ENCODE peak calls at places on chromosomes 6 and 20, in six cellular contexts. One of them, this sample, is unnamed. For H3K36me3, the result is how much of the 10 kb centered on the place peaks cover.

GRCh38 chr6:13432526-13433218 is 54.7 kb downstream of the GFOD1 start:
- DNase-seq in psoas muscle: no peak
- DNase-seq in GM06990: no peak
- DNase-seq in CD8-positive, alpha-beta memory T cell: no peak
- DNase-seq in WERI-Rb-1: no peak
- DNase-seq in ascending aorta: no peak
- DNase-seq in this sample: no peak

GRCh38 chr6:501891-502601 is 110.5 kb downstream of the IRF4 start:
- DNase-seq in psoas muscle: no peak
- DNase-seq in GM06990: peak
- DNase-seq in CD8-positive, alpha-beta memory T cell: peak
- DNase-seq in WERI-Rb-1: no peak
- DNase-seq in ascending aorta: no peak
- DNase-seq in this sample: peak

GRCh38 chr6:105193647-105194046 is 13.8 kb upstream of the POPDC3 start:
- DNase-seq in psoas muscle: no peak
- DNase-seq in GM06990: no peak
- DNase-seq in CD8-positive, alpha-beta memory T cell: no peak
- DNase-seq in WERI-Rb-1: no peak
- DNase-seq in ascending aorta: no peak
- DNase-seq in this sample: no peak

GRCh38 chr20:8709627-8710026 is 359.3 kb upstream of the PLCB4 start:
- DNase-seq in psoas muscle: no peak
- DNase-seq in GM06990: no peak
- DNase-seq in CD8-positive, alpha-beta memory T cell: no peak
- DNase-seq in WERI-Rb-1: no peak
- DNase-seq in ascending aorta: no peak
- DNase-seq in this sample: no peak

GRCh38 chr6:73435236-73435635 is 16.9 kb downstream of the CGAS start:
- DNase-seq in psoas muscle: no peak
- DNase-seq in GM06990: no peak
- DNase-seq in CD8-positive, alpha-beta memory T cell: no peak
- DNase-seq in WERI-Rb-1: no peak
- DNase-seq in ascending aorta: no peak
- DNase-seq in this sample: no peak

GRCh38 chr6:35220711-35221110 is 7.0 kb downstream of the SCUBE3 start:
- DNase-seq in psoas muscle: no peak
- DNase-seq in GM06990: no peak
- DNase-seq in CD8-positive, alpha-beta memory T cell: no peak
- DNase-seq in WERI-Rb-1: no peak
- DNase-seq in ascending aorta: no peak
- DNase-seq in this sample: no peak

GRCh38 chr20:52746190-52746589 is 226.0 kb upstream of the TSHZ2 start:
- DNase-seq in psoas muscle: no peak
- DNase-seq in GM06990: no peak
- DNase-seq in CD8-positive, alpha-beta memory T cell: no peak
- DNase-seq in WERI-Rb-1: peak
- DNase-seq in ascending aorta: no peak
- DNase-seq in this sample: no peak

GRCh38 chr6:47207261-47207660 is 102.4 kb downstream of the TNFRSF21 start:
- DNase-seq in psoas muscle: no peak
- DNase-seq in GM06990: no peak
- DNase-seq in CD8-positive, alpha-beta memory T cell: no peak
- DNase-seq in WERI-Rb-1: no peak
- DNase-seq in ascending aorta: no peak
- DNase-seq in this sample: no peak

GRCh38 chr6:7165736-7166296 is 58.1 kb downstream of the RREB1 start:
- DNase-seq in psoas muscle: no peak
- DNase-seq in GM06990: no peak
- DNase-seq in CD8-positive, alpha-beta memory T cell: no peak
- DNase-seq in WERI-Rb-1: no peak
- DNase-seq in ascending aorta: no peak
- DNase-seq in this sample: no peak
- H3K4me3 ChIP-seq in psoas muscle: no peak
- H3K4me3 ChIP-seq in GM06990: no peak
- H3K4me3 ChIP-seq in CD8-positive, alpha-beta memory T cell: no peak
- H3K4me3 ChIP-seq in WERI-Rb-1: no peak
- H3K4me3 ChIP-seq in ascending aorta: no peak
- H3K4me3 ChIP-seq in this sample: no peak

GRCh38 chr20:49821850-49822249 is 9.2 kb downstream of the SLC9A8 start:
- DNase-seq in psoas muscle: no peak
- DNase-seq in GM06990: no peak
- DNase-seq in CD8-positive, alpha-beta memory T cell: no peak
- DNase-seq in WERI-Rb-1: no peak
- DNase-seq in ascending aorta: no peak
- DNase-seq in this sample: peak

GRCh38 chr20:49821381-49821780 is 8.8 kb downstream of the SLC9A8 start:
- DNase-seq in psoas muscle: no peak
- DNase-seq in GM06990: no peak
- DNase-seq in CD8-positive, alpha-beta memory T cell: no peak
- DNase-seq in WERI-Rb-1: no peak
- DNase-seq in ascending aorta: no peak
- DNase-seq in this sample: no peak

GRCh38 chr20:49819702-49820101 is 7.1 kb downstream of the SLC9A8 start:
- DNase-seq in psoas muscle: no peak
- DNase-seq in GM06990: no peak
- DNase-seq in CD8-positive, alpha-beta memory T cell: no peak
- DNase-seq in WERI-Rb-1: no peak
- DNase-seq in ascending aorta: no peak
- DNase-seq in this sample: no peak

GRCh38 chr20:49823152-49823847 is 10.7 kb downstream of the SLC9A8 start:
- DNase-seq in psoas muscle: no peak
- DNase-seq in GM06990: peak
- DNase-seq in CD8-positive, alpha-beta memory T cell: no peak
- DNase-seq in WERI-Rb-1: no peak
- DNase-seq in ascending aorta: no peak
- DNase-seq in this sample: no peak

GRCh38 chr20:49818810-49819209 is 6.2 kb downstream of the SLC9A8 start:
- DNase-seq in psoas muscle: no peak
- DNase-seq in GM06990: no peak
- DNase-seq in CD8-positive, alpha-beta memory T cell: no peak
- DNase-seq in WERI-Rb-1: no peak
- DNase-seq in ascending aorta: no peak
- DNase-seq in this sample: no peak
- H3K36me3 ChIP-seq in psoas muscle: half or more
- H3K36me3 ChIP-seq in GM06990: under half
- H3K36me3 ChIP-seq in CD8-positive, alpha-beta memory T cell: under half
- H3K36me3 ChIP-seq in WERI-Rb-1: under half
- H3K36me3 ChIP-seq in ascending aorta: half or more
- H3K36me3 ChIP-seq in this sample: under half

DNA sequence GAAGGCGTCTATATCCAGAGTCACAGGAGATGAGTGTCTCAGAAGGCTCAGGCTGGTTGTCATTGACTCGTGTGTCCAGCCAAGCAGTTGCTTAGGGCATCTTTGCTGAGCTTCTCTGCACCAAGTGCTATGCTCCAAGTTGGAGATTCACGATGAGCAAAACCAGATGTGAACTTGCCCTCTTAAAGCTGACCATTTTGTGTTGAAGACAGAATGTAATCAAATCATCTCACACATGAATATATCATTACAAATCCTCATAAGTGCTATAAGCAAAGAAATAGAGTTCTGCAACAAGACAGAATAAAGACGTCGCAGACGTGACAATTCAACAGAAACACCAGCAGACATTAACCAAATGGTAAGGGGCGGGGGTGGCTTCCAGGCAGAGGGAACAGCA is 103.9 kb downstream of the ALDH8A1 start:
- DNase-seq in psoas muscle: no peak
- DNase-seq in GM06990: no peak
- DNase-seq in CD8-positive, alpha-beta memory T cell: no peak
- DNase-seq in WERI-Rb-1: no peak
- DNase-seq in ascending aorta: no peak
- DNase-seq in this sample: no peak
- H3K4me3 ChIP-seq in psoas muscle: no peak
- H3K4me3 ChIP-seq in GM06990: no peak
- H3K4me3 ChIP-seq in CD8-positive, alpha-beta memory T cell: no peak
- H3K4me3 ChIP-seq in WERI-Rb-1: no peak
- H3K4me3 ChIP-seq in ascending aorta: no peak
- H3K4me3 ChIP-seq in this sample: no peak

GRCh38 chr20:35021063-35021462 is 65.4 kb downstream of the MYH7B start:
- DNase-seq in psoas muscle: no peak
- DNase-seq in GM06990: no peak
- DNase-seq in CD8-positive, alpha-beta memory T cell: no peak
- DNase-seq in WERI-Rb-1: no peak
- DNase-seq in ascending aorta: no peak
- DNase-seq in this sample: no peak

GRCh38 chr20:35021831-35022230 is 66.2 kb downstream of the MYH7B start:
- DNase-seq in psoas muscle: no peak
- DNase-seq in GM06990: no peak
- DNase-seq in CD8-positive, alpha-beta memory T cell: no peak
- DNase-seq in WERI-Rb-1: no peak
- DNase-seq in ascending aorta: no peak
- DNase-seq in this sample: no peak

GRCh38 chr20:35025116-35025515 is 67.5 kb downstream of the TRPC4AP start:
- DNase-seq in psoas muscle: no peak
- DNase-seq in GM06990: no peak
- DNase-seq in CD8-positive, alpha-beta memory T cell: no peak
- DNase-seq in WERI-Rb-1: no peak
- DNase-seq in ascending aorta: no peak
- DNase-seq in this sample: no peak

GRCh38 chr20:35020108-35021031 is 64.7 kb downstream of the MYH7B start:
- DNase-seq in psoas muscle: no peak
- DNase-seq in GM06990: no peak
- DNase-seq in CD8-positive, alpha-beta memory T cell: no peak
- DNase-seq in WERI-Rb-1: no peak
- DNase-seq in ascending aorta: peak
- DNase-seq in this sample: peak

DNA sequence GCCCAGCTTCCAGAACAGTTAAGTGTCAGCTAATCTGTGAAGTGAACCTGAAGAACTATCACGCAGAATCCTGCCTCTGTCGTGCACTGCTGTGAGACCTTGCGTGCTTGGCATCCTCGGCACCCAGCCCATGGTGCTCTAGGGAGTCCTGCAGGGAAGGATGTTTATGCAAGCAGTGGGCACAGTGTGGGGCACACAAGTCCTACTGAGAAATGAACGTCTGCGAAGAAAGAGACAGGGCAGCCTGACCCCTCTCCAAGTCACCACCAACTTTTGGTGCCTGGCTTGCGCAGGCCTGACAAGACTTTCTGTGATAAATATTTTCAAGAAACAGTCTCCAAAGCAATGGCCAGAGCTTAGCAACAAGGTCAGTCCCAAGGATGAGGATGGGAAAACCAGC is 68.0 kb downstream of the MYH7B start:
- DNase-seq in psoas muscle: no peak
- DNase-seq in GM06990: no peak
- DNase-seq in CD8-positive, alpha-beta memory T cell: no peak
- DNase-seq in WERI-Rb-1: no peak
- DNase-seq in ascending aorta: no peak
- DNase-seq in this sample: no peak
- H3K36me3 ChIP-seq in psoas muscle: half or more
- H3K36me3 ChIP-seq in GM06990: under half
- H3K36me3 ChIP-seq in CD8-positive, alpha-beta memory T cell: under half
- H3K36me3 ChIP-seq in WERI-Rb-1: under half
- H3K36me3 ChIP-seq in ascending aorta: half or more
- H3K36me3 ChIP-seq in this sample: half or more

GRCh38 chr6:107331409-107332386 is 127.7 kb downstream of the PDSS2 start:
- DNase-seq in psoas muscle: no peak
- DNase-seq in GM06990: no peak
- DNase-seq in CD8-positive, alpha-beta memory T cell: no peak
- DNase-seq in WERI-Rb-1: no peak
- DNase-seq in ascending aorta: no peak
- DNase-seq in this sample: no peak

GRCh38 chr6:107330190-107330589 is 129.2 kb downstream of the PDSS2 start:
- DNase-seq in psoas muscle: no peak
- DNase-seq in GM06990: peak
- DNase-seq in CD8-positive, alpha-beta memory T cell: no peak
- DNase-seq in WERI-Rb-1: no peak
- DNase-seq in ascending aorta: no peak
- DNase-seq in this sample: no peak

GRCh38 chr6:107337342-107337741 is 122.0 kb downstream of the PDSS2 start:
- DNase-seq in psoas muscle: no peak
- DNase-seq in GM06990: no peak
- DNase-seq in CD8-positive, alpha-beta memory T cell: no peak
- DNase-seq in WERI-Rb-1: no peak
- DNase-seq in ascending aorta: no peak
- DNase-seq in this sample: no peak

GRCh38 chr6:107333491-107333890 is 125.9 kb downstream of the PDSS2 start:
- DNase-seq in psoas muscle: no peak
- DNase-seq in GM06990: no peak
- DNase-seq in CD8-positive, alpha-beta memory T cell: no peak
- DNase-seq in WERI-Rb-1: no peak
- DNase-seq in ascending aorta: no peak
- DNase-seq in this sample: no peak

DNA sequence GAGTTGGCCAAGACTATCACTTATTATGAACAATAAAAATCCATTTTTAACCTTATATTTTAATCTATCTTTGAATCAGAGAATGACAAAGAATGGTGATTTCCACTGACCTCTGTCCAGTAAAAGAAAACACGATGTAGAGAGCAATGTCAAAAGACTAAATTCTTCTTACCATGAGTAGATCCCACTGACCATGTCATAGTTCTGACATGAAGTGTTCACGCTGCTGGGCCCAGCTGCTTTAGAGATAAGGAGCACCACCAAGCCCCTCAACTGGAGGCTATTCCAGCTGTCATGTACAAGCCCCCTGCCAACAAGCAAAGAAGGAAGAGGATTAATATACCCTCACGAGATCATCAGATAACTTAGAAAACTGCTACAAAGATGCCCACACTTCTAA is 125.3 kb downstream of the PDSS2 start:
- DNase-seq in psoas muscle: no peak
- DNase-seq in GM06990: no peak
- DNase-seq in CD8-positive, alpha-beta memory T cell: no peak
- DNase-seq in WERI-Rb-1: no peak
- DNase-seq in ascending aorta: no peak
- DNase-seq in this sample: no peak
- H3K4me3 ChIP-seq in psoas muscle: no peak
- H3K4me3 ChIP-seq in GM06990: no peak
- H3K4me3 ChIP-seq in CD8-positive, alpha-beta memory T cell: no peak
- H3K4me3 ChIP-seq in WERI-Rb-1: no peak
- H3K4me3 ChIP-seq in ascending aorta: no peak
- H3K4me3 ChIP-seq in this sample: no peak

DNA sequence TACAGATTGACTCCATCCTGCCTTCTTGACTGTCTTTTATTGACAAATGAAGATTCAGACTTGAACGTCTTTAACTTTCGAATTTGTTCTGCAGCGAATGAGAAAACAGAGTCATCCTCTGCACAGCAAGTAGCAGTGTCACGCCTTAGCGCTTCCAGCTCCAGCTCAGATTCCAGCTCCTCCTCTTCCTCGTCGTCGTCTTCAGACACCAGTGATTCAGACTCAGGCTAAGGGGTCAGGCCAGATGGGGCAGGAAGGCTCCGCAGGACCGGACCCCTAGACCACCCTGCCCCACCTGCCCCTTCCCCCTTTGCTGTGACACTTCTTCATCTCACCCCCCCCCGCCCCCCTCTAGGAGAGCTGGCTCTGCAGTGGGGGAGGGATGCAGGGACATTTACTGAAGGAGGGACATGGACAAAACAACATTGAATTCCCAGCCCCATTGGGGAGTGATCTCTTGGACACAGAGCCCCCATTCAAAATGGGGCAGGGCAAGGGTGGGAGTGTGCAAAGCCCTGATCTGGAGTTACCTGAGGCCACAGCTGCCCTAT is 12.2 kb downstream of the BRD2 start:
- DNase-seq in psoas muscle: no peak
- DNase-seq in GM06990: no peak
- DNase-seq in CD8-positive, alpha-beta memory T cell: no peak
- DNase-seq in WERI-Rb-1: no peak
- DNase-seq in ascending aorta: no peak
- DNase-seq in this sample: no peak
- H3K36me3 ChIP-seq in psoas muscle: half or more
- H3K36me3 ChIP-seq in GM06990: half or more
- H3K36me3 ChIP-seq in CD8-positive, alpha-beta memory T cell: half or more
- H3K36me3 ChIP-seq in WERI-Rb-1: half or more
- H3K36me3 ChIP-seq in ascending aorta: half or more
- H3K36me3 ChIP-seq in this sample: half or more

GRCh38 chr6:43766964-43767461 is 3.0 kb upstream of the VEGFA start:
- DNase-seq in psoas muscle: no peak
- DNase-seq in GM06990: no peak
- DNase-seq in CD8-positive, alpha-beta memory T cell: no peak
- DNase-seq in WERI-Rb-1: no peak
- DNase-seq in ascending aorta: no peak
- DNase-seq in this sample: no peak
- H3K4me3 ChIP-seq in psoas muscle: no peak
- H3K4me3 ChIP-seq in GM06990: no peak
- H3K4me3 ChIP-seq in CD8-positive, alpha-beta memory T cell: no peak
- H3K4me3 ChIP-seq in WERI-Rb-1: no peak
- H3K4me3 ChIP-seq in ascending aorta: no peak
- H3K4me3 ChIP-seq in this sample: no peak

This sample was measured in MG63.